ENCODE peak calls at places on chromosomes 13 and 19, in eight cellular contexts. O is kidney, T is progenitor cell of endocrine pancreas, H is left ventricle myocardium inferior, D is fibroblast of the aortic adventitia, S is prostate gland, J is ovary, V is GM06990. G is an unnamed sample.

GRCh38 chr19:17049711-17050280 is 23.2 kb upstream of the CPAMD8 start:
- DNase-seq in O (no peak), T (no peak), H (no peak), D (peak), S (peak), J (no peak), V (no peak), G (peak)

GRCh38 chr13:29497137-29497654 is 98.3 kb downstream of the SLC7A1 start:
- DNase-seq in O (peak), T (no peak), H (peak), D (peak), S (no peak), J (peak), V (no peak), G (no peak)

GRCh38 chr19:48819366-48819816 is 8.6 kb upstream of the BCAT2 start:
- DNase-seq in O (peak), T (no peak), H (peak), D (peak), S (peak), J (peak), V (no peak), G (peak)

GRCh38 chr19:33795370-33796163 is 1.1 kb upstream of the KCTD15 start:
- DNase-seq in O (peak), T (peak), H (peak), D (peak), S (peak), J (peak), V (no peak), G (peak)

GRCh38 chr19:40266111-40266510 is 19.0 kb downstream of the AKT2 start:
- DNase-seq in O (peak), T (no peak), H (peak), D (no peak), S (peak), J (no peak), V (no peak), G (no peak)

GRCh38 chr19:42090687-42091086 is 14.7 kb downstream of the ZNF574 start:
- DNase-seq in O (no peak), T (no peak), H (no peak), D (no peak), S (no peak), J (no peak), V (no peak), G (no peak)

GRCh38 chr13:60623131-60623530 is 226.1 kb downstream of the TDRD3 start:
- DNase-seq in O (no peak), T (no peak), H (no peak), D (no peak), S (no peak), J (no peak), V (no peak), G (no peak)

GRCh38 chr13:29543230-29544215 is 52.0 kb downstream of the SLC7A1 start:
- DNase-seq in O (no peak), T (no peak), H (no peak), D (no peak), S (no peak), J (no peak), V (peak), G (peak)

GRCh38 chr13:21672811-21673591 is 2.1 kb downstream of the FGF9 start:
- DNase-seq in O (peak), T (no peak), H (no peak), D (no peak), S (no peak), J (no peak), V (no peak), G (no peak)

GRCh38 chr13:49791753-49792549 is 531 bp downstream of the KPNA3 start:
- DNase-seq in O (peak), T (peak), H (no peak), D (peak), S (peak), J (no peak), V (peak), G (no peak)

GRCh38 chr19:35692010-35692409 is 12.3 kb upstream of the ZBTB32 start:
- DNase-seq in O (no peak), T (no peak), H (no peak), D (no peak), S (no peak), J (no peak), V (no peak), G (no peak)

GRCh38 chr13:80084086-80084676 is 256.7 kb downstream of the SPRY2 start:
- DNase-seq in O (no peak), T (no peak), H (no peak), D (peak), S (no peak), J (no peak), V (no peak), G (peak)

GRCh38 chr19:5339470-5339949 is 1.1 kb downstream of the PTPRS start:
- DNase-seq in O (peak), T (no peak), H (no peak), D (no peak), S (no peak), J (peak), V (no peak), G (no peak)

GRCh38 chr13:39263033-39263432 is 224.8 kb downstream of the NHLRC3 start:
- DNase-seq in O (no peak), T (peak), H (no peak), D (peak), S (peak), J (no peak), V (no peak), G (peak)

GRCh38 chr19:14085309-14085995 is at the start of gene C19orf67:
- DNase-seq in O (peak), T (no peak), H (no peak), D (no peak), S (no peak), J (no peak), V (no peak), G (no peak)

GRCh38 chr13:47829684-47830083 is 171.4 kb downstream of the SUCLA2 start:
- DNase-seq in O (no peak), T (no peak), H (no peak), D (peak), S (no peak), J (no peak), V (no peak), G (no peak)

GRCh38 chr19:55212447-55212846 is 3.1 kb upstream of the PTPRH start:
- DNase-seq in O (no peak), T (no peak), H (no peak), D (no peak), S (no peak), J (no peak), V (no peak), G (no peak)
- TF ChIP-seq CTCF in O (no peak), T (peak), H (no peak), D (no peak), S (no peak), J (no peak), V (peak), G (peak)

DNA sequence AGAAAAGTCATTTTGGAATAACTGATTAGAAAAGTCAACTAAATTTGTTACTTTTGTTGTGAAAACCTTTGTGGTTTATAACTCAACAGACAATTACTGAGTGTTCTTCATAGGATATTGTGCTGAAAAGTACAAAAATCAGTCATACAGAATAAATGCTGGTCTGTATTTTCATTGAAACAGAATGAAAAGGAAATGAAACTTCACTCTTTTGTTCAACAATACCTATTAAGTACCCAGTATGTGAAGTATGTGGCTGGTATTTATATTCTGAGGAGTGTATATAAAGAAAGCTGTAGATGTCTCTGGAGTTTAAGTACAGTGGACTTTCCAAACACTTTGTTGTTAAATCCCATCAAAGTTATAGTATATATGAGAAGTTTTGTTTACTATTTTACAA is 828.4 kb upstream of the ATXN8OS start:
- DNase-seq in O (no peak), T (no peak), H (no peak), D (no peak), S (no peak), J (no peak), V (no peak), G (no peak)
- TF ChIP-seq CTCF in O (no peak), T (no peak), H (no peak), D (no peak), S (no peak), J (no peak), V (no peak), G (no peak)

GRCh38 chr19:28217064-28217463 is 995.9 kb downstream of the UQCRFS1 start:
- DNase-seq in O (no peak), T (no peak), H (no peak), D (no peak), S (no peak), J (no peak), V (no peak), G (no peak)
- TF ChIP-seq CTCF in O (no peak), T (no peak), H (peak), D (no peak), S (no peak), J (no peak), V (no peak), G (no peak)

DNA sequence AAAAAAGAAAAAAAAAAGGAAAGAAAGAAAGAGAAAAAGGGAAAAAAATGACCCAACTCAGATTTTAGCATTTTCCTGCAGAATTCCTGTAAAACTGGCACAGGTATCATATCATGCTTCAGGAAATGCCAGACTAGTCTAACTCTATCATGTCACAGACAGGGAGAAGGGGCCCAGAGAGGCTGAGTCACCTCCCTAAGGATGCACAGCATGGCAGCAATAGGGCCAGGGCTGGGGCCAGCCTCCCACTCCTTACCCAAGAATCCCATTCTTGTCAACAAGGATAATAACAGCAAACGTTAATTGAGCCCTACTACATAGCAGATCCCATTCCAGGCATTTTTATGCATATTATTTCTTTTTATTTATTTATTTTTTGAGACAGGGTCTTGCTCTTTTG is 8.5 kb downstream of the GPR4 start:
- DNase-seq in O (no peak), T (no peak), H (no peak), D (no peak), S (no peak), J (no peak), V (no peak), G (no peak)
- TF ChIP-seq CTCF in O (no peak), T (no peak), H (no peak), D (no peak), S (no peak), J (no peak), V (no peak), G (no peak)

GRCh38 chr13:45194081-45194939 is 6.5 kb downstream of the KCTD4 start:
- DNase-seq in O (no peak), T (no peak), H (peak), D (peak), S (no peak), J (peak), V (no peak), G (no peak)
- TF ChIP-seq CTCF in O (peak), T (no peak), H (peak), D (peak), S (no peak), J (no peak), V (no peak), G (peak)

DNA sequence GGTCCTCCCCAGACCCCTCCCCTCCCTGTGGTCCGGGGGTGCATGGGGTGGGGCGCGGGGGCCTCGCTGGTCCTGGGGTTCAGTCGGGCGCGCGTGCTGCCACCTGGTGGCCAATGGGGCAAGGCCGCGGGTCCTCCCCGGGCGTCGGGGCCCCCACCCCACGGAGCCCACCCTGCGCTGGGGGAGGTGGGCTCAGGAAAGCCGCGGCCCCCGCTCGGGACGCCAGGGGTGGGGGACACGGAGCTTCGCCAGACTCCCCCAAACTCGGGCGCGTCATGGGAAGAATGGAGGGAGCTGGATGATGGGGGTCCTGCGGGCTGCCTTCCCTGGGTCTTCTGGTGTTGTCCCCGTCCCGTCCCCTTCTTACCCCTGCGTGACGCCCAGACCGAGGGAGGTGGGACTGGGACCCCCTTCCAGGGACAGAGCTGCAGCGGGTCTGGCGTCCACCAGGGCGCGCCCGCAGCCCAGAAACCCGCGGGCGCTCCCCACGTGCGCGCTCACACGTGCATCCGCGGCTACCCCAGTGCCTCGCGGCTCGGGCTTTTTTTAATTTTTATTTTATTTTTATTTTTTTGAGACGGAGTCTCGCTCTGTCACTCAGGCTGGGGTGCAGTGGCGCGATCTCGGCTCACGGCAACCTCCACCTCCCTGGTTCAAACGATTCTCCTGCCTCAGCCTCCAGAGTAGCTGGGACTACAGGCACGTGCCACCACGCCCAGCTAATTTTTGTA is 19.8 kb upstream of the TCF3 start:
- DNase-seq in O (peak), T (no peak), H (no peak), D (peak), S (no peak), J (peak), V (peak), G (peak)
- TF ChIP-seq CTCF in O (peak), T (peak), H (peak), D (peak), S (peak), J (peak), V (peak), G (peak)

GRCh38 chr13:106378263-106378662 is 157.2 kb downstream of the EFNB2 start:
- DNase-seq in O (no peak), T (no peak), H (no peak), D (no peak), S (no peak), J (no peak), V (no peak), G (no peak)
- TF ChIP-seq CTCF in O (no peak), T (no peak), H (no peak), D (no peak), S (no peak), J (no peak), V (no peak), G (no peak)

DNA sequence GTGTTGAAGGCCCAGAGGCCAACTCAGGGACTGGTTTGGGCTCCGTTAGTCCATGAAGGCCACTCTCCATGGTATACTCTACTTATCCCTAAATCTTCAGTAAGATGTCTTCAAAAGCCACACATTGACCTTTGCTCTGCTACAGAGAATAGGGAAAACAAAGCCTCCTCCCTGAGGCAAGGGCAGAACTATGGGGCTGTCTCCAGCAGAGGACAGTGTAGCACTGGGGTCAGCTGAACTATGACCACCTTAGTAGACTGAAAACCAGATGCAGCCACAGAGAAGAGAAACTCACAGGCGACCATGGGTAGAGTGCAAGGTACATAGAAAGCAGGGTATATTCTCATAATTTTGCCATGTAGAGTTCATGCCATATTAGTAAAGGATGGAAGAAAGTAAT is 587.4 kb downstream of the LMO7 start:
- DNase-seq in O (no peak), T (no peak), H (no peak), D (peak), S (no peak), J (no peak), V (no peak), G (no peak)
- TF ChIP-seq CTCF in O (no peak), T (no peak), H (peak), D (peak), S (no peak), J (no peak), V (no peak), G (no peak)

GRCh38 chr13:22948421-22948820 is 232.4 kb upstream of the SGCG start:
- DNase-seq in O (no peak), T (no peak), H (no peak), D (no peak), S (no peak), J (no peak), V (no peak), G (no peak)

GRCh38 chr13:22940090-22940710 is 240.6 kb upstream of the SGCG start:
- DNase-seq in O (peak), T (no peak), H (no peak), D (no peak), S (no peak), J (no peak), V (no peak), G (no peak)

GRCh38 chr13:22940736-22941135 is 240.0 kb upstream of the SGCG start:
- DNase-seq in O (peak), T (no peak), H (no peak), D (no peak), S (no peak), J (no peak), V (no peak), G (no peak)

GRCh38 chr13:22945321-22946226 is 235.2 kb upstream of the SGCG start:
- DNase-seq in O (no peak), T (no peak), H (no peak), D (no peak), S (no peak), J (no peak), V (no peak), G (no peak)

DNA sequence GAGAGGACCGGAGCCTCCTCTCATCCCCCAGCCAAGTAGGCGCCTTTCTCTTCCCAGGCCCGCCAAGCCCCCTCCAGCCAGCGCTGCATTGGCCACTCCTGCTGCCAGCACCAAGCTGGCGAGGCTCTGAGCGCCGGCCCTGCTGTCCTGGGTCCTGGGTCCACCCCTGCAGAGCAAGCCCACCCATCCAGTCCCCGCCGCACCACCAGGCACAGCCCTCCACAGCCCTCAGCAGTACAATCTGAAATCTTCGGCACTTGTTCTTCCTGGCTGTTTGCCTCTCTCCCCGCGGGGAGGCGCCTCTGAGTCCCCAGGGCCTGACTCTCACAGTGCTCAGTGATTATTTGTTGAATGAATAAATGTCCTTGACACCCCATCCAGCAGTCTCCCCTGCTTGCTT is 236.4 kb upstream of the SGCG start:
- DNase-seq in O (peak), T (no peak), H (no peak), D (no peak), S (no peak), J (no peak), V (no peak), G (no peak)
- TF ChIP-seq CTCF in O (no peak), T (no peak), H (no peak), D (no peak), S (no peak), J (no peak), V (peak), G (peak)

DNA sequence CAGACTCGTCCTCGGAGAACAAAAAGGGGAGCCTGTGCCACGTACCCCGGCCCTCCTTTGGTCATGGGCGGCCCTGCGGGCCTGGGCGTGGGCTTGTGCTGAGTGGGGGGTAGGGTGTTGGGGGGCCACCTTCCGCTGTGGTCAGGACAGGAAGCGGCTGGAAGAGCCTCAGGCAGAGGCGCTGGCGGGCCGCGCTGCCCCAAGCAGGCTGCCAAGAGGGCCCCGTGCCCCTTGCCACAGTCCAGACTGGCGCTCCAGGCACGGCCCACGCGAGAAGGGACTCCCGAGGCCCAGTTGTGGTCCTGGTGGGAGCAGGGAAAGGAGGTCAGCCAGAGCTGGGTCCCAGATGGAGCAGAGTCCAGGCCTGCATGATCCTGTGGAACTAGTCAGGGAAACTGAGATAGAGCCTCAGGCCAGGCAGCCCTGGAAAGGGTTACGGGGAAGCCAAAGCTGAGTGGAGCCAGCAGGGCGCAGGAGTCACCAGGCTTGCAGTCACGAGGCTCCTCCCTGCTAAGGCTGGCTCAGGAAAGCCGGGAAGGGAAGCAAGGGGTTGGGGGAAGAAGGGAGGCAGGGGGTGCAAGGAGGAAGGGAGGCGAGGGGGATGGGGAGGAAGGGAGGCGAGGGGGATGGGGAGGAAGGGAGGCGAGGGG is 135.0 kb downstream of the CRYL1 start:
- DNase-seq in O (no peak), T (no peak), H (no peak), D (no peak), S (no peak), J (no peak), V (no peak), G (no peak)
- TF ChIP-seq CTCF in O (no peak), T (no peak), H (no peak), D (no peak), S (no peak), J (no peak), V (no peak), G (no peak)